ENCODE peak calls at places on chromosomes 2 and 18, in five cellular contexts. Z is body of pancreas, C is left lung, S is heart left ventricle, V is psoas muscle. R is an unnamed sample.

GRCh38 chr2:183063083-183063482 is 15.5 kb upstream of the DUSP19 start:
- ATAC-seq in Z (no peak), C (no peak), S (no peak), V (no peak), R (no peak)

GRCh38 chr2:24473613-24474012 is 17.4 kb upstream of the NCOA1 start:
- ATAC-seq in Z (no peak), C (no peak), S (no peak), V (no peak), R (no peak)

GRCh38 chr2:179447839-179448447 is 183.3 kb upstream of the SESTD1 start:
- ATAC-seq in Z (no peak), C (no peak), S (no peak), V (no peak), R (no peak)

GRCh38 chr2:138276367-138276766 is 225.2 kb upstream of the SPOPL start:
- ATAC-seq in Z (peak; percentile 45), C (peak; percentile 15), S (no peak), V (no peak), R (no peak)

GRCh38 chr18:55510809-55511208 is 77.2 kb downstream of the TCF4 start:
- ATAC-seq in Z (peak; percentile 45), C (peak; percentile 76), S (peak; percentile 76), V (peak; percentile 58), R (peak; percentile 73)

GRCh38 chr2:159939946-159940345 is 122.5 kb downstream of the PLA2R1 start:
- ATAC-seq in Z (no peak), C (peak; percentile 31), S (no peak), V (no peak), R (no peak)

GRCh38 chr2:9761547-9761946 is 81.7 kb upstream of the TAF1B start:
- ATAC-seq in Z (no peak), C (no peak), S (no peak), V (no peak), R (no peak)

GRCh38 chr2:241238693-241239198 is 50.3 kb downstream of the ANO7 start:
- ATAC-seq in Z (no peak), C (no peak), S (no peak), V (no peak), R (no peak)

GRCh38 chr2:16036951-16037350 is 96.6 kb downstream of the MYCN start:
- ATAC-seq in Z (no peak), C (no peak), S (no peak), V (no peak), R (no peak)

GRCh38 chr2:205245001-205245400 is 437.3 kb upstream of the NRP2 start:
- ATAC-seq in Z (no peak), C (no peak), S (no peak), V (no peak), R (peak; percentile 34)

GRCh38 chr2:27792759-27793158 is 21.2 kb downstream of the MRPL33 start:
- ATAC-seq in Z (no peak), C (no peak), S (no peak), V (no peak), R (no peak)

GRCh38 chr2:212794471-212794870 is 255.9 kb upstream of the ERBB4 start:
- ATAC-seq in Z (no peak), C (no peak), S (no peak), V (no peak), R (no peak)

GRCh38 chr2:162890690-162891311 is 52.2 kb upstream of the KCNH7 start:
- ATAC-seq in Z (peak; percentile 74), C (peak; percentile 83), S (no peak), V (no peak), R (no peak)

GRCh38 chr2:236510049-236510448 is 59.6 kb upstream of the ACKR3 start:
- ATAC-seq in Z (no peak), C (no peak), S (no peak), V (no peak), R (no peak)

GRCh38 chr2:110794390-110794789 is 62.0 kb downstream of the ACOXL start:
- ATAC-seq in Z (no peak), C (no peak), S (no peak), V (no peak), R (no peak)

GRCh38 chr2:54374965-54375364 is 81.2 kb upstream of the SPTBN1 start:
- ATAC-seq in Z (no peak), C (no peak), S (no peak), V (no peak), R (no peak)

GRCh38 chr2:110124038-110124825 is 8.6 kb upstream of the MALL start:
- ATAC-seq in Z (no peak), C (peak; percentile 84), S (no peak), V (peak; percentile 32), R (no peak)

GRCh38 chr2:151417650-151418049 is 7.9 kb downstream of the RIF1 start:
- ATAC-seq in Z (no peak), C (no peak), S (no peak), V (no peak), R (no peak)

GRCh38 chr2:226994775-226995174 is 158.9 kb downstream of the RHBDD1 start:
- ATAC-seq in Z (peak; percentile 42), C (no peak), S (no peak), V (no peak), R (no peak)

GRCh38 chr2:6578417-6578816 is 287.3 kb downstream of the CMPK2 start:
- ATAC-seq in Z (no peak), C (no peak), S (no peak), V (no peak), R (no peak)

GRCh38 chr2:222239091-222239490 is 59.7 kb downstream of the PAX3 start:
- ATAC-seq in Z (no peak), C (no peak), S (no peak), V (no peak), R (no peak)

GRCh38 chr2:32427672-32428622 is 71.1 kb downstream of the BIRC6 start:
- ATAC-seq in Z (peak; percentile 70), C (peak; percentile 86), S (no peak), V (peak; percentile 50), R (no peak)

GRCh38 chr2:110858993-110859770 is 126.8 kb downstream of the ACOXL start:
- ATAC-seq in Z (no peak), C (no peak), S (no peak), V (no peak), R (no peak)

GRCh38 chr2:133765693-133766092 is 197.4 kb upstream of the NCKAP5 start:
- ATAC-seq in Z (peak; percentile 30), C (peak; percentile 87), S (peak; percentile 97), V (peak; percentile 47), R (no peak)

GRCh38 chr18:57744211-57744694 is 58.9 kb downstream of the ATP8B1 start:
- ATAC-seq in Z (no peak), C (no peak), S (peak; percentile 46), V (peak; percentile 58), R (peak; percentile 40)

GRCh38 chr2:102016399-102016955 is 24.7 kb downstream of the IL1R2 start:
- ATAC-seq in Z (no peak), C (no peak), S (no peak), V (no peak), R (no peak)

GRCh38 chr18:48330016-48330991 is 78.9 kb downstream of the ZBTB7C start:
- ATAC-seq in Z (no peak), C (peak; percentile 59), S (no peak), V (no peak), R (no peak)

GRCh38 chr2:22748909-22749308 is 636.1 kb upstream of the KLHL29 start:
- ATAC-seq in Z (no peak), C (no peak), S (no peak), V (no peak), R (no peak)
- H3K9me3 ChIP-seq in Z (no peaks in the 10 kb centered on the region), C (no peaks in the 10 kb centered on the region), S (no peaks in the 10 kb centered on the region), V (no peaks in the 10 kb centered on the region), R (no peaks in the 10 kb centered on the region)

GRCh38 chr18:710418-711300 is 1.8 kb downstream of the ENOSF1 start:
- ATAC-seq in Z (no peak), C (no peak), S (no peak), V (no peak), R (no peak)

GRCh38 chr18:711330-711692 is 1.1 kb downstream of the ENOSF1 start:
- ATAC-seq in Z (no peak), C (no peak), S (no peak), V (peak; percentile 1), R (no peak)

GRCh38 chr18:713135-713490 is 683 bp upstream of the ENOSF1 start:
- ATAC-seq in Z (no peak), C (no peak), S (no peak), V (no peak), R (no peak)

GRCh38 chr18:711693-712400 is 583 bp downstream of the ENOSF1 start:
- ATAC-seq in Z (peak; percentile 46), C (peak; percentile 60), S (peak; percentile 21), V (peak; percentile 66), R (peak; percentile 70)

GRCh38 chr18:712401-713134 is at the start of gene ENOSF1:
- ATAC-seq in Z (peak; percentile 96), C (peak; percentile 95), S (peak; percentile 73), V (peak; percentile 95), R (peak; percentile 97)
- TF ChIP-seq CTCF in Z (peak; percentile 86), C (peak; percentile 83), S (peak; percentile 86), V (peak; percentile 77), R (peak; percentile 94)

GRCh38 chr2:95275151-95275515 is 884 bp downstream of the PROM2 start:
- ATAC-seq in Z (no peak), C (no peak), S (no peak), V (no peak), R (no peak)
- H3K27ac ChIP-seq in Z (peak overlapping the region; percentile 68), C (no peak overlapping the region), S (no peak overlapping the region), V (no peak overlapping the region), R (no peak overlapping the region)

DNA sequence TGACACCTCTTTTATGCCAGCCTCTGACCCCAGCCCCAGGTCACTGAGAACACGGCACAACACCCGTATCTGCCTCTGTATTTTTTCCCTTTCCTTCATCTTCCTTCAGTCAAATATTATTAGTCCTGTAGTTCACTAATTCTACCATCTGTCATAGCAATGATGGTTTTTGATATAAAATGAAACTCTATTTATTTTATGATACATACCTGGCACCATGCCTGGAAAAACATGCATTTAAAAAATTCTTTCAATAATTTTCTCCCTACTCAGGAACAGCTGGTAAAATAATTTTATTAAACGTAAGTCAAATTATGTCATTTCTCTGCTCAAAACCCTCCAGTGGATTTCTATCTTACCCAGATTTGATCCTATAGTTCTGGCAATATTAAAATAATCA is 224.7 kb downstream of the CDH7 start:
- ATAC-seq in Z (no peak), C (no peak), S (no peak), V (no peak), R (no peak)
- H3K9me3 ChIP-seq in Z (no peaks in the 10 kb centered on the region), C (no peaks in the 10 kb centered on the region), S (no peaks in the 10 kb centered on the region), V (no peaks in the 10 kb centered on the region), R (no peaks in the 10 kb centered on the region)

DNA sequence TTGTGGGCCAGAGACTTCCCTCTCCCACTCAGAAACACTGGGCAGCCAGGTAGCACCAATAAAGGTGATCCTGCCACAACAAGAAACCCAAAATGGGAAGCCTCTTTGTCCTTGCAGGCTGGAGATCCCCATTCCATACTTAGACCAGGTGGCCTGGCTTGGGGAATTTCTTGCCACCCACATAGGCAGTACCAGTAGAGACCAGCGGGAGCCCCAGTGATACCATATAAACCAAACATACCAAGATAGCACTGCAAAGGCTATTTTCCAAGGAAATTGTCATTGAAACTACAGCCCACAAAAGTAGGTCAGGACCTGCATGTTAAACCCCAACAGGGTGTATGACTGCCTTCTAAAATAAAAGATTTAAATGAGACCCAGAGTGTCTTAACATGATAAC is 171.6 kb downstream of the DIS3L2 start:
- ATAC-seq in Z (no peak), C (no peak), S (no peak), V (no peak), R (no peak)
- TF ChIP-seq CTCF in Z (no peak), C (no peak), S (no peak), V (no peak), R (no peak)